ENCODE peak calls at places on chromosomes 7 and 10, in nine cellular contexts. One of them, this sample, is unnamed.

GRCh38 chr10:13659887-13660544 is 73.3 kb downstream of the PRPF18 start:
- DNase-seq in mammary epithelial cell: peak
- DNase-seq in A549: peak
- DNase-seq in uterus: peak
- DNase-seq in brain microvascular endothelial cell: no peak
- DNase-seq in gastrocnemius medialis: no peak
- DNase-seq in hepatocyte: peak
- DNase-seq in kidney: no peak
- DNase-seq in CD4-positive, alpha-beta memory T cell: peak
- DNase-seq in this sample: peak

GRCh38 chr10:124719213-124719851 is 24.8 kb downstream of the FAM53B start:
- DNase-seq in A549: peak
- DNase-seq in uterus: peak
- DNase-seq in gastrocnemius medialis: no peak
- DNase-seq in CD4-positive, alpha-beta memory T cell: peak
- DNase-seq in mammary epithelial cell: peak
- DNase-seq in brain microvascular endothelial cell: peak
- DNase-seq in hepatocyte: no peak
- DNase-seq in kidney: peak
- DNase-seq in this sample: peak

GRCh38 chr10:631266-631665 is 58.2 kb downstream of the DIP2C start:
- DNase-seq in A549: no peak
- DNase-seq in mammary epithelial cell: no peak
- DNase-seq in kidney: no peak
- DNase-seq in CD4-positive, alpha-beta memory T cell: no peak
- DNase-seq in gastrocnemius medialis: no peak
- DNase-seq in uterus: no peak
- DNase-seq in brain microvascular endothelial cell: no peak
- DNase-seq in hepatocyte: no peak
- DNase-seq in this sample: no peak

GRCh38 chr7:151025924-151026671 is 1.8 kb upstream of the ATG9B start:
- DNase-seq in brain microvascular endothelial cell: no peak
- DNase-seq in gastrocnemius medialis: no peak
- DNase-seq in kidney: no peak
- DNase-seq in CD4-positive, alpha-beta memory T cell: no peak
- DNase-seq in uterus: no peak
- DNase-seq in mammary epithelial cell: peak
- DNase-seq in hepatocyte: no peak
- DNase-seq in A549: peak
- DNase-seq in this sample: peak

GRCh38 chr10:3538850-3539531 is 246.0 kb downstream of the KLF6 start:
- DNase-seq in gastrocnemius medialis: no peak
- DNase-seq in A549: peak
- DNase-seq in CD4-positive, alpha-beta memory T cell: no peak
- DNase-seq in kidney: peak
- DNase-seq in uterus: peak
- DNase-seq in brain microvascular endothelial cell: peak
- DNase-seq in hepatocyte: peak
- DNase-seq in mammary epithelial cell: peak
- DNase-seq in this sample: peak

GRCh38 chr10:5854178-5854570 is 35.5 kb downstream of the ANKRD16 start:
- DNase-seq in kidney: no peak
- DNase-seq in hepatocyte: no peak
- DNase-seq in brain microvascular endothelial cell: no peak
- DNase-seq in gastrocnemius medialis: no peak
- DNase-seq in mammary epithelial cell: no peak
- DNase-seq in A549: no peak
- DNase-seq in uterus: no peak
- DNase-seq in CD4-positive, alpha-beta memory T cell: no peak
- DNase-seq in this sample: no peak

GRCh38 chr10:61902448-61903183 is 1.1 kb downstream of the ARID5B start:
- DNase-seq in CD4-positive, alpha-beta memory T cell: peak
- DNase-seq in gastrocnemius medialis: peak
- DNase-seq in brain microvascular endothelial cell: peak
- DNase-seq in hepatocyte: peak
- DNase-seq in kidney: no peak
- DNase-seq in uterus: peak
- DNase-seq in mammary epithelial cell: peak
- DNase-seq in A549: peak
- DNase-seq in this sample: no peak

GRCh38 chr7:124459101-124460052 is 306.2 kb downstream of the GPR37 start:
- DNase-seq in uterus: no peak
- DNase-seq in kidney: no peak
- DNase-seq in A549: peak
- DNase-seq in brain microvascular endothelial cell: no peak
- DNase-seq in gastrocnemius medialis: no peak
- DNase-seq in mammary epithelial cell: no peak
- DNase-seq in hepatocyte: peak
- DNase-seq in CD4-positive, alpha-beta memory T cell: no peak
- DNase-seq in this sample: no peak

GRCh38 chr7:111232249-111233084 is 141.5 kb downstream of the LRRN3 start:
- DNase-seq in kidney: no peak
- DNase-seq in A549: peak
- DNase-seq in uterus: no peak
- DNase-seq in CD4-positive, alpha-beta memory T cell: no peak
- DNase-seq in brain microvascular endothelial cell: peak
- DNase-seq in mammary epithelial cell: peak
- DNase-seq in hepatocyte: no peak
- DNase-seq in gastrocnemius medialis: no peak
- DNase-seq in this sample: peak

GRCh38 chr10:30184397-30185033 is 125.1 kb upstream of the JCAD start:
- DNase-seq in CD4-positive, alpha-beta memory T cell: no peak
- DNase-seq in mammary epithelial cell: no peak
- DNase-seq in kidney: no peak
- DNase-seq in brain microvascular endothelial cell: no peak
- DNase-seq in gastrocnemius medialis: no peak
- DNase-seq in uterus: no peak
- DNase-seq in A549: no peak
- DNase-seq in hepatocyte: peak
- DNase-seq in this sample: no peak

GRCh38 chr7:141227454-141227853 is 153.6 kb downstream of the TMEM178B start:
- DNase-seq in hepatocyte: no peak
- DNase-seq in CD4-positive, alpha-beta memory T cell: no peak
- DNase-seq in kidney: no peak
- DNase-seq in uterus: no peak
- DNase-seq in brain microvascular endothelial cell: no peak
- DNase-seq in A549: no peak
- DNase-seq in mammary epithelial cell: no peak
- DNase-seq in gastrocnemius medialis: no peak
- DNase-seq in this sample: no peak

GRCh38 chr7:40760293-40760964 is 625.6 kb downstream of the SUGCT start:
- DNase-seq in kidney: no peak
- DNase-seq in CD4-positive, alpha-beta memory T cell: no peak
- DNase-seq in uterus: no peak
- DNase-seq in gastrocnemius medialis: no peak
- DNase-seq in A549: no peak
- DNase-seq in brain microvascular endothelial cell: no peak
- DNase-seq in hepatocyte: peak
- DNase-seq in mammary epithelial cell: no peak
- DNase-seq in this sample: no peak

GRCh38 chr7:151313857-151314256 is 27.8 kb upstream of the NUB1 start:
- DNase-seq in gastrocnemius medialis: peak
- DNase-seq in A549: no peak
- DNase-seq in mammary epithelial cell: peak
- DNase-seq in brain microvascular endothelial cell: peak
- DNase-seq in uterus: no peak
- DNase-seq in CD4-positive, alpha-beta memory T cell: no peak
- DNase-seq in kidney: peak
- DNase-seq in hepatocyte: no peak
- DNase-seq in this sample: no peak

GRCh38 chr10:49123981-49124920 is 8.9 kb upstream of the VSTM4 start:
- DNase-seq in hepatocyte: no peak
- DNase-seq in mammary epithelial cell: no peak
- DNase-seq in uterus: no peak
- DNase-seq in A549: no peak
- DNase-seq in gastrocnemius medialis: no peak
- DNase-seq in CD4-positive, alpha-beta memory T cell: no peak
- DNase-seq in kidney: no peak
- DNase-seq in brain microvascular endothelial cell: no peak
- DNase-seq in this sample: no peak

GRCh38 chr7:16851829-16852228 is 30.0 kb downstream of the AGR3 start:
- DNase-seq in gastrocnemius medialis: no peak
- DNase-seq in uterus: no peak
- DNase-seq in A549: no peak
- DNase-seq in brain microvascular endothelial cell: no peak
- DNase-seq in kidney: no peak
- DNase-seq in mammary epithelial cell: no peak
- DNase-seq in hepatocyte: no peak
- DNase-seq in CD4-positive, alpha-beta memory T cell: no peak
- DNase-seq in this sample: no peak

GRCh38 chr7:31129067-31129466 is 77.0 kb downstream of the ADCYAP1R1 start:
- DNase-seq in A549: no peak
- DNase-seq in mammary epithelial cell: no peak
- DNase-seq in gastrocnemius medialis: no peak
- DNase-seq in uterus: no peak
- DNase-seq in hepatocyte: no peak
- DNase-seq in brain microvascular endothelial cell: no peak
- DNase-seq in kidney: no peak
- DNase-seq in CD4-positive, alpha-beta memory T cell: no peak
- DNase-seq in this sample: no peak

GRCh38 chr10:86972613-86973380 is 4.5 kb downstream of the ADIRF start:
- DNase-seq in hepatocyte: no peak
- DNase-seq in CD4-positive, alpha-beta memory T cell: no peak
- DNase-seq in mammary epithelial cell: no peak
- DNase-seq in brain microvascular endothelial cell: no peak
- DNase-seq in gastrocnemius medialis: no peak
- DNase-seq in kidney: peak
- DNase-seq in uterus: no peak
- DNase-seq in A549: no peak
- DNase-seq in this sample: no peak

DNA sequence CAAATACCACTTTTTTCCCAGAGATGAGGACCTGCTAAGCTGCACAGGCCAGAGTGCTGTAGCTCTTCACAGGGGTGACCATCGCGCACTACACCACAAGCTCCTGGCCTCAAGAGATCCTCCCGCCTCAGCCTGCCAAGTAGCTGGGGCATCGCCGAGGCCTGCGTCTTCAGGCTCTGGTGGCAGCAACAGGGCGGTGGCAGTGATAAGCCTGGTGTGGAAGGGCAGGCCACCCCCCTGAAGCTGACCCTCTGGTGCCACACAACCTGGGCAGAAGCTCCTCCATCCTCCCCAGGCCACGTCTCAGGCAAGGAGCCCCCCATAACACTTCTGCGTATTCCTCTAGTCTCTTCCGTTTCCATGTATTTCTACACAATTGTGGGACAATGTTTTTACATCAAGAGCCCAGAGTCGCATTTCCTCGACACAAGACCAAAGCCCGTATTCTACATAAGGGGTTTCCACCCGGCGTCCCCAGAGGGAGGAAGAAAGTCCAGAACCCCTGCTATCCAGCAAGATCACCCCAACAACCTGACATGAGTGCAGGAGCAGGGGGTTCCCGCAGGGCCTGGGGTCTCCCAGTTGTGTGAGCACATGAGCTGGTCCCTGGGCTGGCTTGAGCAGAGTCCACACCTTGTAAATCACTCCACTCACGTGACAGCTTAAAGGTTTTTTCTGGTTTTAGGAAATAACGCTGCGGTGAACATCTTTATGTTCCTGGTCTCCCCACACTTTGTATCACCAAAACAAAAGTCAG is 37.6 kb upstream of the NCAPG2 start:
- DNase-seq in A549: no peak
- DNase-seq in kidney: no peak
- DNase-seq in CD4-positive, alpha-beta memory T cell: no peak
- DNase-seq in uterus: no peak
- DNase-seq in hepatocyte: no peak
- DNase-seq in mammary epithelial cell: no peak
- DNase-seq in brain microvascular endothelial cell: no peak
- DNase-seq in gastrocnemius medialis: no peak
- DNase-seq in this sample: no peak
- H3K27ac ChIP-seq in A549: peak
- H3K27ac ChIP-seq in kidney: no peak
- H3K27ac ChIP-seq in CD4-positive, alpha-beta memory T cell: no peak
- H3K27ac ChIP-seq in uterus: no peak
- H3K27ac ChIP-seq in hepatocyte: peak
- H3K27ac ChIP-seq in mammary epithelial cell: no peak
- H3K27ac ChIP-seq in brain microvascular endothelial cell: no peak
- H3K27ac ChIP-seq in gastrocnemius medialis: no peak
- H3K27ac ChIP-seq in this sample: no peak

GRCh38 chr10:8052344-8052969 is 2.0 kb upstream of the GATA3 start:
- DNase-seq in uterus: no peak
- DNase-seq in gastrocnemius medialis: no peak
- DNase-seq in hepatocyte: peak
- DNase-seq in mammary epithelial cell: peak
- DNase-seq in brain microvascular endothelial cell: no peak
- DNase-seq in A549: no peak
- DNase-seq in CD4-positive, alpha-beta memory T cell: peak
- DNase-seq in kidney: no peak
- DNase-seq in this sample: no peak
- H3K27ac ChIP-seq in uterus: no peak
- H3K27ac ChIP-seq in gastrocnemius medialis: no peak
- H3K27ac ChIP-seq in hepatocyte: peak
- H3K27ac ChIP-seq in mammary epithelial cell: peak
- H3K27ac ChIP-seq in brain microvascular endothelial cell: no peak
- H3K27ac ChIP-seq in A549: no peak
- H3K27ac ChIP-seq in CD4-positive, alpha-beta memory T cell: no peak
- H3K27ac ChIP-seq in kidney: peak
- H3K27ac ChIP-seq in this sample: peak

DNA sequence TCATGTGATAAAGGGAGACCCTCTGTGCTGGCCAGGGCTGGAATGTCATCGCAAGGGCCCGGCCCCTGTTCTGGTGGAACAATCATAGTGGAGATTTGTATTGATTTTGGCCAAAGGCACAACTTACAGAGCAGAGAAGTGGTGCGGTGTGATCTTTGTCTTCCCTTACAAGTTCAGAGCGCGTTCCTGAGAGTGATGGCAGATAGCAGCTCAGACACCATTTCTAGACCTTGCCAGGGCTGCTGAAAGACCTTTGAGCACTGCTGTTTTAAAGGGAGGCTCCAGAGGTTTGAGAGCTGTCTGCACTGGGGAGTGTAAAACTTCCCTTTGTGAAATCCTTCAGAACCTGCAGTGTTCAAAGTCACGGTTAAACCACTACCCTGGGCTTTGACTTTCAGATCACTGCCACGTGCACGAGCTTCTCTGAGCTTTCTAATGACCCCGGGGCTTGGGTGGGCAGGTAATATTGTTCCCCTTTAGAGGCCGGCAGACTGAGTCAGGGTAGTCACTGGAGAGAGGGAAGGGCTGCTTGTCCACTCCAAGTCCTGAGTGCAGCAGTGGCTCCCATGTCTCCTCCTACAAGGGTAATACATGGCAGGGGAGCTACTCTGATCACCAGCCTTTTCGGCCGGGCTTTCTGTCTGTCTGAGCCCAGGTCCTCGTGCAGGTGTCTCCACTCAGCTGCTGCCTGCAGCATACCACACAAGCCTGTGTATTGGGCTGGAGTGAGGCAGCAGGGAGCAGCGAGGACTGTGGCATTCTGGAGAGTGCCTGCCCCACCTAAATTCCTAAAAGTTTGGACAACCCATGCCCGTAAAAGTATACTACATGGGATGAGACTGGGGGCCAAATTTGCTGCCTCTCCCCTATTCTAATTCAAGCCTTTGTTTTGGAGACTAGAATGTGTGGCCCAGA is 63.2 kb downstream of the ZMIZ1 start:
- DNase-seq in A549: no peak
- DNase-seq in uterus: no peak
- DNase-seq in mammary epithelial cell: no peak
- DNase-seq in kidney: no peak
- DNase-seq in gastrocnemius medialis: no peak
- DNase-seq in brain microvascular endothelial cell: no peak
- DNase-seq in hepatocyte: no peak
- DNase-seq in CD4-positive, alpha-beta memory T cell: no peak
- DNase-seq in this sample: no peak
- H3K27ac ChIP-seq in A549: peak
- H3K27ac ChIP-seq in uterus: peak
- H3K27ac ChIP-seq in mammary epithelial cell: no peak
- H3K27ac ChIP-seq in kidney: no peak
- H3K27ac ChIP-seq in gastrocnemius medialis: no peak
- H3K27ac ChIP-seq in brain microvascular endothelial cell: no peak
- H3K27ac ChIP-seq in hepatocyte: no peak
- H3K27ac ChIP-seq in CD4-positive, alpha-beta memory T cell: no peak
- H3K27ac ChIP-seq in this sample: no peak

GRCh38 chr10:132546567-132547420 is 9.2 kb downstream of the INPP5A start:
- DNase-seq in brain microvascular endothelial cell: no peak
- DNase-seq in mammary epithelial cell: no peak
- DNase-seq in uterus: peak
- DNase-seq in CD4-positive, alpha-beta memory T cell: no peak
- DNase-seq in kidney: peak
- DNase-seq in hepatocyte: no peak
- DNase-seq in A549: no peak
- DNase-seq in gastrocnemius medialis: no peak
- DNase-seq in this sample: no peak
- H3K27ac ChIP-seq in brain microvascular endothelial cell: no peak
- H3K27ac ChIP-seq in mammary epithelial cell: no peak
- H3K27ac ChIP-seq in uterus: no peak
- H3K27ac ChIP-seq in CD4-positive, alpha-beta memory T cell: no peak
- H3K27ac ChIP-seq in kidney: peak
- H3K27ac ChIP-seq in hepatocyte: no peak
- H3K27ac ChIP-seq in A549: no peak
- H3K27ac ChIP-seq in gastrocnemius medialis: no peak
- H3K27ac ChIP-seq in this sample: no peak

This sample was measured in epithelial cell of prostate.